ENCODE peak calls at places on chromosome 20, in eight cellular contexts. X, I, K, Z, H, O, W and T are unnamed samples.

GRCh38 chr20:3218307-3218988 is 9.2 kb downstream of the ITPA start:
- DNase-seq in O (peak; percentile 25), W (peak; percentile 21), H (peak; percentile 46), K (peak; percentile 24), X (peak; percentile 73), I (peak; percentile 60), Z (peak; percentile 74), T (peak; percentile 75)

GRCh38 chr20:49867453-49868215 is 47.7 kb downstream of the SPATA2 start:
- DNase-seq in H (no peak), O (no peak), Z (no peak), W (no peak), X (no peak), K (no peak), I (no peak), T (no peak)

GRCh38 chr20:615494-615893 is 5.4 kb upstream of the TCF15 start:
- DNase-seq in H (no peak), Z (no peak), O (no peak), W (no peak), I (no peak), X (no peak), K (no peak), T (no peak)

GRCh38 chr20:57774951-57775350 is 65.1 kb upstream of the PMEPA1 start:
- DNase-seq in X (no peak), W (no peak), O (no peak), K (no peak), I (no peak), H (no peak), Z (no peak), T (no peak)

GRCh38 chr20:49595811-49596545 is 28.0 kb upstream of the PTGIS start:
- DNase-seq in X (no peak), Z (no peak), K (peak; percentile 74), H (peak; percentile 34), W (no peak), O (no peak), I (peak; percentile 22), T (peak; percentile 54)

GRCh38 chr20:34579936-34580587 is 21.5 kb downstream of the MAP1LC3A start:
- DNase-seq in Z (peak; percentile 57), H (no peak), K (no peak), X (no peak), O (no peak), I (no peak), W (no peak), T (no peak)

GRCh38 chr20:48556956-48557355 is 270.8 kb downstream of the PREX1 start:
- DNase-seq in I (no peak), O (no peak), H (no peak), X (no peak), W (no peak), K (no peak), Z (peak; percentile 16), T (no peak)

GRCh38 chr20:32516583-32516982 is 68.5 kb downstream of the NOL4L start:
- DNase-seq in H (no peak), K (no peak), I (no peak), X (no peak), W (no peak), Z (no peak), O (no peak), T (peak; percentile 31)

GRCh38 chr20:10531848-10532247 is 96.7 kb downstream of the SLX4IP start:
- DNase-seq in X (no peak), W (no peak), Z (no peak), H (peak; percentile 65), I (no peak), O (no peak), K (peak; percentile 40), T (no peak)

GRCh38 chr20:22680031-22680740 is 95.8 kb upstream of the FOXA2 start:
- DNase-seq in K (no peak), H (no peak), O (no peak), W (no peak), I (no peak), X (no peak), Z (peak; percentile 13), T (no peak)

GRCh38 chr20:3901028-3901746 is 12.0 kb downstream of the PANK2 start:
- DNase-seq in K (peak; percentile 44), W (no peak), X (no peak), O (no peak), I (no peak), Z (no peak), H (peak; percentile 42), T (no peak)

GRCh38 chr20:11067359-11067758 is 393.6 kb upstream of the JAG1 start:
- DNase-seq in W (no peak), K (no peak), O (no peak), Z (no peak), X (no peak), H (no peak), I (no peak), T (no peak)

GRCh38 chr20:54131675-54132611 is 41.8 kb downstream of the CYP24A1 start:
- DNase-seq in I (no peak), X (no peak), H (no peak), O (no peak), W (no peak), K (no peak), Z (no peak), T (no peak)

GRCh38 chr20:59033616-59034165 is 1.6 kb upstream of the ATP5F1E start:
- DNase-seq in O (no peak), Z (no peak), W (peak; percentile 20), I (no peak), H (no peak), K (no peak), X (no peak), T (no peak)

GRCh38 chr20:62441986-62442539 is 14.7 kb upstream of the RBBP8NL start:
- DNase-seq in I (no peak), W (no peak), H (no peak), O (no peak), Z (no peak), K (peak; percentile 9), X (no peak), T (no peak)

GRCh38 chr20:8152847-8153246 is 20.8 kb downstream of the PLCB1 start:
- DNase-seq in O (no peak), I (no peak), Z (no peak), W (no peak), K (no peak), X (no peak), H (no peak), T (no peak)

GRCh38 chr20:3011752-3012151 is 31.7 kb upstream of the GNRH2 start:
- DNase-seq in Z (no peak), W (no peak), O (no peak), X (no peak), H (no peak), K (no peak), I (peak; percentile 3), T (no peak)

GRCh38 chr20:4082406-4083102 is 67.2 kb upstream of the RNF24 start:
- DNase-seq in W (no peak), O (no peak), X (peak; percentile 13), Z (peak; percentile 25), K (peak; percentile 88), H (peak; percentile 96), I (no peak), T (peak; percentile 12)

GRCh38 chr20:54397292-54398155 is 77.9 kb upstream of the DOK5 start:
- DNase-seq in I (no peak), Z (no peak), O (no peak), X (no peak), W (no peak), H (no peak), K (peak; percentile 13), T (no peak)

GRCh38 chr20:32278199-32278643 is 770 bp downstream of the KIF3B start:
- DNase-seq in X (no peak), I (no peak), O (no peak), K (peak; percentile 23), H (no peak), Z (no peak), W (no peak), T (no peak)

GRCh38 chr20:8656335-8656734 is 412.6 kb upstream of the PLCB4 start:
- DNase-seq in K (peak; percentile 19), O (no peak), H (peak; percentile 56), Z (no peak), I (no peak), W (no peak), X (no peak), T (no peak)

GRCh38 chr20:54172856-54173652 is 732 bp downstream of the CYP24A1 start:
- DNase-seq in K (no peak), O (no peak), I (no peak), X (no peak), W (no peak), Z (no peak), H (no peak), T (no peak)

GRCh38 chr20:43915209-43916072 is 789 bp downstream of the TOX2 start:
- DNase-seq in W (no peak), Z (no peak), O (no peak), K (peak; percentile 39), I (no peak), H (peak; percentile 29), X (no peak), T (peak; percentile 31)

GRCh38 chr20:63099426-63100267 is 92.9 kb upstream of the BHLHE23 start:
- DNase-seq in I (no peak), K (no peak), X (no peak), Z (no peak), O (no peak), W (no peak), H (no peak), T (no peak)

GRCh38 chr20:58125726-58126125 is 102.7 kb downstream of the ANKRD60 start:
- DNase-seq in K (no peak), W (no peak), O (no peak), H (no peak), X (no peak), Z (no peak), I (no peak), T (no peak)

GRCh38 chr20:25000268-25000801 is 7.8 kb upstream of the APMAP start:
- DNase-seq in Z (peak; percentile 98), H (peak; percentile 88), W (no peak), O (peak; percentile 97), I (no peak), X (no peak), K (peak; percentile 92), T (no peak)

GRCh38 chr20:63267681-63268080 is 4.9 kb upstream of the ARFGAP1 start:
- DNase-seq in K (no peak), W (no peak), O (no peak), H (no peak), I (no peak), Z (no peak), X (no peak), T (no peak)

GRCh38 chr20:41009960-41010359 is 18.7 kb upstream of the TOP1 start:
- DNase-seq in I (no peak), O (no peak), K (peak; percentile 57), Z (no peak), H (peak; percentile 47), X (no peak), W (no peak), T (no peak)

GRCh38 chr20:35232575-35232974 is 6.1 kb downstream of the MMP24 start:
- DNase-seq in Z (no peak), O (no peak), H (peak; percentile 46), K (peak; percentile 67), X (no peak), W (no peak), I (no peak), T (no peak)

GRCh38 chr20:38291961-38292360 is 12.0 kb upstream of the BPI start:
- DNase-seq in I (no peak), Z (no peak), H (no peak), O (no peak), X (no peak), K (no peak), W (no peak), T (no peak)

GRCh38 chr20:58171796-58172425 is 56.5 kb downstream of the ANKRD60 start:
- DNase-seq in H (no peak), O (no peak), W (no peak), Z (no peak), I (no peak), K (no peak), X (no peak), T (no peak)

GRCh38 chr20:4134861-4135379 is 119.6 kb upstream of the RNF24 start:
- DNase-seq in I (no peak), K (no peak), X (no peak), H (no peak), Z (no peak), O (no peak), W (no peak), T (no peak)

GRCh38 chr20:37911838-37912273 is 8.9 kb downstream of the VSTM2L start:
- DNase-seq in I (no peak), K (peak; percentile 69), W (peak; percentile 72), H (peak; percentile 61), Z (peak; percentile 25), X (no peak), O (no peak), T (no peak)

GRCh38 chr20:62811720-62812119 is 5.1 kb upstream of the COL9A3 start:
- DNase-seq in H (no peak), K (no peak), O (no peak), I (no peak), Z (no peak), W (no peak), X (no peak), T (no peak)